ENCODE peak calls at places on chromosome 7, in nine cellular contexts. I is HCT116, Y is fibroblast of lung, S is MM.1S, H is endothelial cell of umbilical vein, L is GM23248, Z is neural progenitor cell, B is HepG2, D is PC-9. M is an unnamed sample.

GRCh38 chr7:96649981-96650380 is 59.7 kb downstream of the SEM1 start:
- DNase-seq in I (no peak), Y (peak; percentile 39), S (no peak), H (no peak), L (no peak), Z (no peak), B (no peak), D (no peak), M (peak; percentile 13)

GRCh38 chr7:98021588-98022351 is 31.8 kb upstream of the OCM2 start:
- DNase-seq in I (peak; percentile 39), Y (peak; percentile 41), S (peak; percentile 68), H (peak; percentile 46), L (peak; percentile 79), Z (peak; percentile 84), B (peak; percentile 49), D (peak; percentile 55), M (peak; percentile 49)

GRCh38 chr7:134690016-134690415 is 43.4 kb downstream of the BPGM start:
- DNase-seq in I (no peak), Y (peak; percentile 85), S (peak; percentile 65), H (peak; percentile 56), L (peak; percentile 83), Z (no peak), B (no peak), D (no peak), M (no peak)

GRCh38 chr7:6564091-6564770 is 13.0 kb upstream of the GRID2IP start:
- DNase-seq in I (no peak), Y (no peak), S (no peak), H (no peak), L (peak; percentile 67), Z (no peak), B (no peak), D (no peak), M (no peak)

GRCh38 chr7:2610898-2611297 is 20.9 kb upstream of the TTYH3 start:
- DNase-seq in I (no peak), Y (no peak), S (no peak), H (no peak), L (no peak), Z (no peak), B (no peak), D (no peak), M (no peak)

GRCh38 chr7:41391818-41392217 is 311.1 kb downstream of the INHBA start:
- DNase-seq in I (no peak), Y (no peak), S (no peak), H (no peak), L (no peak), Z (no peak), B (no peak), D (no peak), M (no peak)

GRCh38 chr7:74006451-74007259 is 21.3 kb upstream of the ELN start:
- DNase-seq in I (no peak), Y (no peak), S (no peak), H (peak; percentile 65), L (no peak), Z (no peak), B (no peak), D (no peak), M (no peak)

GRCh38 chr7:104206841-104207240 is 972 bp downstream of the ORC5 start:
- DNase-seq in I (no peak), Y (no peak), S (no peak), H (peak; percentile 18), L (peak; percentile 34), Z (no peak), B (no peak), D (no peak), M (no peak)

DNA sequence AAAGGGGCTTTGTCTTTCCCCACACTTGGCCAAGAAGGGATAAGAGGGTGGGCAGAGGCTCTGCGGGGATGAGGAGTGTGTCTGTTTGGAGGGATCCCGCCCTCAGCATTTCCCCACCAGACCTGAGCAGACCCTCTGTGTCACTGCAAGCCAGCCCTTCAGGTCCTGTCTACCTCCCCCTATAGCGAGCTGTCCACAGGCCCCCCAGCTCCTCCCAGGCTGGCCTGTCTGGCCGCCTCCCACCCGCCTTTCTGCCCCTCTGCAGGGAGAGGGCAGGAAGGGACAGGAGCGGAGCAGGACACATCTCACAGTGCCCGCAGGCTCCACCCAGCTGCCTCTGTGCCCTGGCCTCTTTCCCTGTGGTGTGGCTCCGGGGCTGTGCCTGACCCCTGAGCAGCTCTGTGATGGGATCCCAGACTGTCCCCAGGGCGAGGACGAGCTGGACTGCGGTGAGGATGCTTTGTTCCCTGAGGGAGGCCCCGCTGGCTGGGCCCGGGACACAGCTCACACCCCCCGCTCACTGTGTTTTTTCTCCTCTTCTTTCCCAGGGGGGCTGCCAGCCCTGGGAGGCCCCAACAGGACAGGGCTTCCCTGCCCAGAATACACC is 17.5 kb upstream of the ZNF467 start:
- DNase-seq in I (no peak), Y (no peak), S (no peak), H (no peak), L (no peak), Z (no peak), B (no peak), D (no peak), M (no peak)
- TF ChIP-seq EZH2 in I (no peak), Y (no peak), S (no peak), H (no peak), L (no peak), Z (no peak), B (no peak), D (no peak), M (no peak)

DNA sequence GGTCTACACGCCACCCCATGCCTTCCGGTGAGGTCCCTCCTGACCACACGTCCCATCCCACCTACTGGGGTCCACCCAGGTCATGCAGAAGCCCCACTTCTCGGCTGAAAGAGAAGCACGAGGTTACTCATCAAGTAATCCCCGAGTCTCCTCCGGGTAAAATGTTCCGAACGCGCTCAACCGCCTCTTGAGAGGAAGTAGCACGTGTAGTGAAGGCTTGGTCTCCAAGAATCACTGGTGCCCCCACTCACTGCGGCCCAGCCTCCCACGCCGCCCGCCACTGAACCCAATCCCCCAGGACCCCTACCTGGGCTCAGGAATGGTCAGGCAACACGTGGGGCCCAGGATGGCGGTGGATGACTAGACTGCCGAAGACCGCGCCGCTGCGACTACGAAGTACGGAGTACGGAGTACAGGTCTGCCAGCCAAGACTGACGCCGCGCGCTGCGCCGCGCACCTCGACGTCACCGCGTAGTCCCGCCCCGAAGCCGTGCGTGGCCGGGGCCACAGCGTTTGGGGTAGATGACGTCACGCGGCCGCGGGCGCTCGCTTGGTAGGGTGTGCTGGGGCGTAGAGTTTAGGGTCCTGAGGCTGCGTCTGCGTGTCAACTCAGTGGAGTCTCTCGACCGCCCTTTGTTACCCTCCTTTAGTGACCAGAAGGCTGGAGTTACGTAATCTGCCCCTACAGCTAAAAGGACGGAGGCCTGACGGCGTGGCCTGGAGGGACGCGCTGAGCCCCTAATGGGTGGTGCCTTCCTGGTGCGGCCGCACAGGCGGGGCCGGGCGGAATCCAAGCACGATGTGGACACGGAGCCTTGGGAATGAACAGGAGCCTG is 7.6 kb upstream of the MYO1G start:
- DNase-seq in I (peak; percentile 87), Y (peak; percentile 96), S (peak; percentile 85), H (peak; percentile 94), L (peak; percentile 98), Z (peak; percentile 97), B (no peak), D (peak; percentile 92), M (peak; percentile 91)
- H3K4me1 ChIP-seq in I (peaks cover 4% of the 10 kb centered on the region), Y (peaks cover 11% of the 10 kb centered on the region), S (peaks cover 31% of the 10 kb centered on the region), H (peaks cover 29% of the 10 kb centered on the region), L (peaks cover 37% of the 10 kb centered on the region), Z (peaks cover 22% of the 10 kb centered on the region), B (peaks cover 23% of the 10 kb centered on the region), D (peaks cover 25% of the 10 kb centered on the region), M (peaks cover 32% of the 10 kb centered on the region)

GRCh38 chr7:157000741-157001653 is 9.5 kb downstream of the MNX1 start:
- DNase-seq in I (no peak), Y (no peak), S (peak; percentile 5), H (no peak), L (no peak), Z (peak; percentile 38), B (no peak), D (no peak), M (no peak)
- TF ChIP-seq EZH2 in I (no peak), Y (peak; percentile 69), S (no peak), H (peak; percentile 95), L (peak; percentile 98), Z (no peak), B (no peak), D (no peak), M (no peak)

GRCh38 chr7:28179081-28180030 is 1.2 kb downstream of the JAZF1 start:
- DNase-seq in I (no peak), Y (peak; percentile 42), S (peak; percentile 72), H (peak; percentile 21), L (peak; percentile 84), Z (peak; percentile 83), B (no peak), D (peak; percentile 46), M (peak; percentile 63)
- H3K4me1 ChIP-seq in I (peaks cover 4% of the 10 kb centered on the region), Y (peaks cover 7% of the 10 kb centered on the region), S (peaks cover 28% of the 10 kb centered on the region), H (peaks cover 12% of the 10 kb centered on the region), L (peaks cover 43% of the 10 kb centered on the region), Z (no peaks in the 10 kb centered on the region), B (no peaks in the 10 kb centered on the region), D (peaks cover 5% of the 10 kb centered on the region), M (peaks cover 39% of the 10 kb centered on the region)

GRCh38 chr7:100968031-100968430 is 1.3 kb upstream of the MUC12 start:
- DNase-seq in I (no peak), Y (no peak), S (no peak), H (no peak), L (no peak), Z (no peak), B (no peak), D (no peak), M (no peak)

GRCh38 chr7:100967292-100967863 is 2.0 kb upstream of the MUC12 start:
- DNase-seq in I (no peak), Y (no peak), S (no peak), H (no peak), L (peak; percentile 36), Z (no peak), B (no peak), D (no peak), M (no peak)

GRCh38 chr7:100965051-100965722 is 4.2 kb upstream of the MUC12 start:
- DNase-seq in I (no peak), Y (no peak), S (no peak), H (no peak), L (no peak), Z (no peak), B (no peak), D (no peak), M (no peak)

GRCh38 chr7:100965723-100966541 is 3.4 kb upstream of the MUC12 start:
- DNase-seq in I (peak; percentile 91), Y (peak; percentile 25), S (peak; percentile 42), H (peak; percentile 49), L (peak; percentile 86), Z (peak; percentile 99), B (peak; percentile 57), D (no peak), M (peak; percentile 74)

DNA sequence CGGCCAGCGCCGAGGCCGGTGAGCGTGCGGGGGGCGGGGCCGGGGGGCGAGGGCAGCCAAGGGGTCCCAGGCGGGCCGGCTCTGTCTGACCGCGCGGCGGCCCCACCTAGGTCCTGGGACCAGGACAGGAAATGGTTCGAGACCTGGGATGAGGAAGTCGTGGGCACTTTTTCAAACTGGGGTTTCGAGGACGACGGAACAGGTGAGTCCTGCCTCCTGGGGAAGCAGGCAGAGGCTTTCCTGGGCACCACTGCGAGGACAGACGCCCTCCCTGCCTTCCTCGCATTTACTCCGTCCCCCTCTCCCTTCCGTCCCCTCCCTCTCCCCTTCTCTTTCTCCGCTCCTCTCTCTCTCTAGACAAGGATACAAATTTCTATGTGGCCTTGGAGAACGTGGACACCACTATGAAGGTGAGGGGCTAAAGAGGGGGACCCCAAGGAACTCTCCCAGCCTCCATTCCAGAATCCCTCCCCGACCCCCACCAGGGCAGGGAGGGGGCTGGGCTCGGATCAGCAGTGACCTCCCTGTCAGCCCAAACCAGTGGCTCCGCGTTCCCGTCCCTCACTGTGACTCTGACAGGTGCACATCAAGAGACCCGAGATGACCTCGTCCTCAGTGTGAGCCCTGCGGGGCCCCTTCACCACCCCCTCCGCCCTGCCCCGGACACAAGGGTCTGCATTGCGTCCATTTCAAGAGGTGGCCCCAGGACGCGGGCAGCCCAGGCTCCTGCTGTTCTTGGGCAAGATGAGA is 2.6 kb upstream of the MUC12 start:
- DNase-seq in I (no peak), Y (no peak), S (no peak), H (no peak), L (no peak), Z (peak; percentile 36), B (no peak), D (no peak), M (no peak)
- TF ChIP-seq EZH2 in I (no peak), Y (peak; percentile 92), S (no peak), H (peak; percentile 56), L (peak; percentile 68), Z (peak; percentile 67), B (peak; percentile 32), D (no peak), M (peak; percentile 79)